ENCODE peak calls at places on chromosome 11, in six cellular contexts. Z is CD8-positive, alpha-beta T cell; W is transverse colon; G is mucosa of descending colon; N is A549; K is esophagus squamous epithelium. F is an unnamed sample. For H3K9me3, the result is how much of the 10 kb centered on the place peaks cover.

GRCh38 chr11:116896211-116896610 is 58.8 kb upstream of the APOA1 start:
- DNase-seq in K (no peak), W (no peak), G (no peak), Z (no peak), N (no peak), F (no peak)

GRCh38 chr11:94507485-94507884 is 4.8 kb upstream of the C11orf97 start:
- DNase-seq in G (no peak), K (no peak), N (no peak), W (no peak), Z (no peak), F (no peak)

GRCh38 chr11:71991494-71991893 is 7.2 kb upstream of the IL18BP start:
- DNase-seq in N (no peak), K (no peak), W (no peak), Z (no peak), G (no peak), F (no peak)

GRCh38 chr11:122746050-122746478 is 90.5 kb downstream of the UBASH3B start:
- DNase-seq in Z (peak), W (peak), K (no peak), N (no peak), G (no peak), F (no peak)

GRCh38 chr11:100741866-100742625 is 55.0 kb downstream of the ARHGAP42 start:
- DNase-seq in N (no peak), G (no peak), K (no peak), Z (no peak), W (no peak), F (no peak)

GRCh38 chr11:22778642-22779041 is 51.0 kb downstream of the SVIP start:
- DNase-seq in N (no peak), K (no peak), G (no peak), W (no peak), Z (no peak), F (no peak)

GRCh38 chr11:118898400-118899295 is 15.0 kb downstream of the CXCR5 start:
- DNase-seq in N (no peak), W (peak), K (no peak), G (peak), Z (no peak), F (no peak)

GRCh38 chr11:73338279-73338678 is 30.2 kb downstream of the ARHGEF17 start:
- DNase-seq in K (no peak), N (no peak), Z (no peak), G (no peak), W (no peak), F (no peak)

GRCh38 chr11:90704510-90704909 is 481.7 kb upstream of the CHORDC1 start:
- DNase-seq in N (no peak), K (no peak), W (no peak), Z (no peak), G (no peak), F (no peak)

GRCh38 chr11:122836916-122837315 is 1.4 kb upstream of the CRTAM start:
- DNase-seq in W (no peak), N (no peak), Z (no peak), G (no peak), K (no peak), F (no peak)

GRCh38 chr11:65701686-65702085 is 10.4 kb upstream of the KAT5 start:
- DNase-seq in K (no peak), N (no peak), W (no peak), G (no peak), Z (no peak), F (no peak)

GRCh38 chr11:111729441-111729840 is 36.7 kb downstream of the PPP2R1B start:
- DNase-seq in N (no peak), K (no peak), G (no peak), Z (no peak), W (no peak), F (no peak)

GRCh38 chr11:35590412-35590811 is 27.8 kb upstream of the FJX1 start:
- DNase-seq in K (no peak), N (no peak), Z (no peak), W (no peak), G (no peak), F (no peak)

GRCh38 chr11:73085189-73085875 is 56.8 kb downstream of the FCHSD2 start:
- DNase-seq in G (no peak), N (no peak), W (no peak), Z (no peak), K (no peak), F (no peak)

GRCh38 chr11:62427630-62428233 is 8.9 kb downstream of the SCGB1A1 start:
- DNase-seq in G (no peak), N (no peak), W (no peak), K (no peak), Z (no peak), F (no peak)

GRCh38 chr11:77371646-77372045 is 70.2 kb upstream of the GDPD4 start:
- DNase-seq in G (no peak), Z (no peak), N (no peak), W (no peak), K (no peak), F (no peak)

GRCh38 chr11:95792200-95792599 is 1.9 kb downstream of the CEP57 start:
- DNase-seq in N (no peak), W (no peak), K (no peak), Z (no peak), G (no peak), F (no peak)

GRCh38 chr11:131839326-131839725 is 468.9 kb downstream of the NTM start:
- DNase-seq in N (no peak), Z (no peak), G (no peak), K (no peak), W (no peak), F (no peak)

GRCh38 chr11:28090052-28090749 is 17.8 kb downstream of the KIF18A start:
- DNase-seq in Z (no peak), W (no peak), K (no peak), G (no peak), N (no peak), F (no peak)

GRCh38 chr11:116578971-116579687 is 193.7 kb downstream of the BUD13 start:
- DNase-seq in Z (no peak), G (no peak), K (no peak), W (no peak), N (no peak), F (peak)

GRCh38 chr11:87251560-87251959 is 213.8 kb downstream of the TMEM135 start:
- DNase-seq in Z (no peak), K (no peak), N (no peak), W (no peak), G (no peak), F (no peak)

GRCh38 chr11:23594755-23595154 is 734.5 kb upstream of the CCDC179 start:
- DNase-seq in K (no peak), Z (no peak), N (no peak), G (no peak), W (no peak), F (no peak)

GRCh38 chr11:12704049-12704448 is 29.8 kb downstream of the TEAD1 start:
- DNase-seq in K (no peak), G (no peak), W (no peak), Z (no peak), N (no peak), F (no peak)

GRCh38 chr11:128694618-128695481 is 978 bp downstream of the FLI1 start:
- DNase-seq in Z (no peak), G (peak), W (no peak), N (no peak), K (no peak), F (no peak)

GRCh38 chr11:119590651-119591308 is 138.2 kb downstream of the NECTIN1 start:
- DNase-seq in Z (no peak), N (no peak), G (no peak), W (no peak), K (no peak), F (no peak)

GRCh38 chr11:116990811-116991210 is 107.4 kb downstream of the SIK3 start:
- DNase-seq in N (no peak), W (no peak), G (no peak), Z (no peak), K (no peak), F (no peak)

GRCh38 chr11:117185739-117186430 is 7.3 kb downstream of the SIDT2 start:
- DNase-seq in N (no peak), G (no peak), W (no peak), K (no peak), Z (no peak), F (peak)

DNA sequence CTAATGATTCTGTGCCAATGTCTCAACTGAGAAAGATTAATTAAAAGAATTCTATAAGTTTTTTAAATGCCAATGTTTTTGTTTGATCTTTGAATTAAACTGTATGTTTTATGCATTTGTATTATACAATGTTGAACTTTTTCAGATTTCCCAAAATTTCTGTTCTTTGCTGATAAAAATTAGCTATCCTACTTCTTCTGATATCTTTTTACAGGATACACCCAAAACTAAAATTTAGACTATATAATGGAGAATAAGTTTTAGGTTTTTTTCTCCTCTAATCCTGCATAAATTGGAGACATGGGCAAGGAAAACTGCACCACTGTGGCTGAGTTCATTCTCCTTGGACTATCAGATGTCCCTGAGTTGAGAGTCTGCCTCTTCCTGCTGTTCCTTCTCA is at the start of gene OR5L2:
- DNase-seq in K (no peak), N (no peak), Z (no peak), G (no peak), W (no peak), F (no peak)
- H3K9me3 ChIP-seq in K (under half), N (under half), Z (under half), G (under half), W (under half), F (under half)

DNA sequence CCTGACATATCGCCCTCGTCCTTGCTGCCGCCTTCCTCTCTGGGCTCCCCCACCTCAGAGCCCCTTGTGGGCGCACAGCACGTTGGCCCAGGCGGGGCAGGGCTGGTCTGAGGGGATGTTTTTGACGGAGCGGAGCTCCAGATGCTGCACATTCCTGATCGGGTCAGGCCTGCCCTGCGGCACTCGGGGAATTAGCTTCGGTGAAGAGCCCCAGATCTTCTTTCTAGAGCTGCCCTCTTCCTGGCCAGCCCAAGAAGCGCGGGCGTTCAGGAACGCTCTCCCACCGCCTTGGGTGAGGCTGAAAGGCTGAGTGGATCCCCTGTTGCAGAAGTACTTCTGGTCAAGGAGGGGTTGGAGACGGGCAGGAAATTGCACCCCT is 12.1 kb downstream of the YPEL4 start:
- DNase-seq in G (no peak), Z (no peak), N (no peak), W (no peak), K (no peak), F (no peak)
- H3K4me3 ChIP-seq in G (no peak), Z (peak), N (peak), W (peak), K (peak), F (peak)

DNA sequence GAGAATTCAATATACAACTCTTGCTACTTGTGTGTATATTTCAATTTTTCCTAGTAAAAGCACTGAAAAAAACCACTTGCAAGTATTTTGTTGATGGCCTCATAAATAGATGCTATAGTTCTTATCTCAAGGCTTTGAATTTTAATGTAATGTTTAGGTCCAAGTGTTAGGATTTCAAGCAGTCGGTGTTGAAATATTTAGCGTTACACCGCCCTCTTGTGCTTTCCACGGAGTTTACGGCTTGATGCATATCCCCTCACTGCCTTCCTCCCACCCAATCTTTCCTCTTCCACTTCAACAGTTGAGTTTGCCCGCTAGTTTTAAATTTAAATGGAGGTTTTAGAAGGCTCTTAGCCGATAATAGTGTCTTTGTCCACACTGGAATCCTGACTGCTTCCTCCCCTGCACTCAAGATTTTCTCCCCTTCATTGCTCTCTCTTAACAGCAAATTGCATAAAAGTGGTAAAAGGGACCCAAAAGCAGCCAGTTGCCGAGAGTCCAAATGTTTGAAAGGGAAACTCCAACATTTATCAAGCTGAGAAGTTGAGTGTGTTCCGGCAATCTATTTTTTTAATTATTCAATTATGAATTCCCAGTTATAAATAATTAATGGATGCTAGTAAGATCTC is 25.9 kb upstream of the HTATIP2 start:
- DNase-seq in Z (no peak), G (no peak), N (peak), W (peak), K (no peak), F (no peak)
- TF ChIP-seq CTCF in Z (no peak), G (no peak), N (peak), W (peak), K (peak), F (peak)

GRCh38 chr11:17369685-17370243 is 18.2 kb downstream of the NCR3LG1 start:
- DNase-seq in K (no peak), N (no peak), W (no peak), Z (no peak), G (no peak), F (no peak)
- H3K9me3 ChIP-seq in K (half or more), N (under half), W (under half), Z (under half), G (half or more), F (half or more)

GRCh38 chr11:3932698-3933097 is 77.2 kb downstream of the STIM1 start:
- DNase-seq in Z (no peak), N (no peak), W (no peak), G (no peak), K (no peak), F (no peak)
- H3K4me3 ChIP-seq in Z (no peak), N (no peak), W (no peak), G (no peak), K (no peak), F (no peak)

GRCh38 chr11:135033545-135033944 is 621.5 kb upstream of the B3GAT1 start:
- DNase-seq in Z (no peak), G (no peak), N (no peak), K (no peak), W (no peak), F (no peak)
- TF ChIP-seq CTCF in Z (no peak), G (peak), N (no peak), K (no peak), W (peak), F (peak)

DNA sequence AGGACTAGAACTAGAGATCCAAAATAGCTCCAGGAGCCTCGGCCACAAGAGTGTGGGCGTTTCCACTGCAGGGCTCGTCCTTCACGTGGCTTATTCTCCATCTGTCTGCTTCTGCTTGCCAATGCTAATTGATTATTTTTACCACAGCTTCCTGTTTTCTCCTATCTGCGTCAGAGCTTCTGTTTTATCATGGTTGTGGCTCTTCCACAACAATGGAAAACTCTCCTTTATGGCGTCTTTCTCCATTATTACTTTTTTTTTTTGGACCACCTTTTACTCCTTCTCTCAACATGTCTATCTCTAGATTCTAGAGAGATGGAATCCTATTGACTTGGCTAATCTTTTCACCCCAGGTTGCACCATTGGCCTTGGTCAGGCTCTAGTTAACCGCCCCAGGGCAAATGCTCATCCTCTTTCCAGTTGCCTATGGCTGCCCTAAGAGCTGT is 25.9 kb downstream of the CAT start:
- DNase-seq in N (no peak), W (no peak), G (no peak), Z (no peak), K (no peak), F (no peak)
- H3K9me3 ChIP-seq in N (under half), W (under half), G (under half), Z (under half), K (under half), F (under half)

GRCh38 chr11:84922212-84922805 is 704.8 kb downstream of the DLG2 start:
- DNase-seq in N (no peak), G (no peak), W (no peak), K (no peak), Z (no peak), F (no peak)
- H3K4me3 ChIP-seq in N (no peak), G (no peak), W (no peak), K (no peak), Z (no peak), F (peak)

GRCh38 chr11:32072872-32073661 is 17.8 kb upstream of the RCN1 start:
- DNase-seq in W (no peak), Z (no peak), N (no peak), K (no peak), G (no peak), F (no peak)

GRCh38 chr11:32069361-32070058 is 21.4 kb upstream of the RCN1 start:
- DNase-seq in G (no peak), N (no peak), K (no peak), Z (no peak), W (no peak), F (no peak)

GRCh38 chr11:32068134-32068533 is 22.7 kb upstream of the RCN1 start:
- DNase-seq in K (no peak), W (no peak), Z (no peak), N (no peak), G (no peak), F (no peak)

GRCh38 chr11:32070707-32071106 is 20.2 kb upstream of the RCN1 start:
- DNase-seq in K (no peak), N (no peak), Z (no peak), G (no peak), W (no peak), F (no peak)

DNA sequence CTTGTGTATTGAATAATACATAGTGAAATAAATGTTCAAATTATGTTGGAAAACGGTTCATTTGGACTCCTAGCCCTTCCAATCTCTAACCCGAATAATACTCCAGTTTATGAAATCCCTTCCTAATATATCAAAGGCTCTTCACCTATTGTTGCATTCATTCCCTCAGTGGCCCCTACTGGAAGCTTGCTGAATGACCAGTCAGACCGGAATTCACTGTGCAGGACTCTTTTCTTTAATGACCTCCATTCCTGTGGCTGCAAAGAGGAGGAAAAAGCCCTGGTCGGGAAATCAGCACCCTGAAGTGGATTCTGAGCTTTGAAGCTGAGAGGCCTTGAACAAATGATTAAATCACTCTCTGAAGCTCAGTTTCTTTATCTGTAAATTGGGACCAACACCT is 19.1 kb upstream of the RCN1 start:
- DNase-seq in K (no peak), N (peak), G (no peak), Z (no peak), W (no peak), F (no peak)
- TF ChIP-seq CTCF in K (no peak), N (no peak), G (no peak), Z (no peak), W (no peak), F (peak)

F was measured in left ventricle myocardium inferior.